ENCODE peak calls at places on chromosome 3, in eight cellular contexts. T is COR-L47; I is activated T-helper 9 cell treated with anti-CD3 and anti-CD28 coated beads, Interleukin-2, amount 50 U/mL, for 16 hours; Z is BJ; B is memory B cell; U is CD8-positive, alpha-beta memory T cell; V is endothelial cell; K is NCI-H510A treated with DMSO at 0.1 percent for 48 hours. A is an unnamed sample.

GRCh38 chr3:61812517-61812916 is 251.1 kb downstream of the PTPRG start:
- DNase-seq in T (no peak), I (no peak), Z (no peak), B (no peak), U (no peak), V (no peak), K (no peak), A (no peak)

GRCh38 chr3:14262212-14262611 is 83.6 kb downstream of the LSM3 start:
- DNase-seq in T (no peak), I (no peak), Z (no peak), B (no peak), U (no peak), V (no peak), K (no peak), A (no peak)

GRCh38 chr3:106534206-106534605 is 665.4 kb upstream of the CBLB start:
- DNase-seq in T (no peak), I (peak; percentile 43), Z (no peak), B (no peak), U (peak; percentile 42), V (no peak), K (no peak), A (no peak)

GRCh38 chr3:61250784-61251173 is 473 bp downstream of the FHIT start:
- DNase-seq in T (no peak), I (no peak), Z (no peak), B (no peak), U (no peak), V (no peak), K (no peak), A (peak; percentile 27)

GRCh38 chr3:146314871-146315270 is 64.0 kb upstream of the PLSCR4 start:
- DNase-seq in T (no peak), I (no peak), Z (no peak), B (no peak), U (no peak), V (no peak), K (no peak), A (no peak)

GRCh38 chr3:123750659-123751420 is 133.3 kb downstream of the MYLK start:
- DNase-seq in T (no peak), I (no peak), Z (peak; percentile 84), B (no peak), U (no peak), V (no peak), K (no peak), A (no peak)

GRCh38 chr3:69108813-69109212 is 13.6 kb downstream of the LMOD3 start:
- DNase-seq in T (no peak), I (no peak), Z (no peak), B (no peak), U (no peak), V (no peak), K (no peak), A (peak; percentile 49)

GRCh38 chr3:132641837-132642538 is 17.6 kb downstream of the ACAD11 start:
- DNase-seq in T (peak; percentile 50), I (no peak), Z (no peak), B (no peak), U (no peak), V (no peak), K (peak; percentile 67), A (peak; percentile 23)

GRCh38 chr3:150742141-150742523 is 20.8 kb downstream of the SIAH2 start:
- DNase-seq in T (no peak), I (no peak), Z (no peak), B (no peak), U (no peak), V (no peak), K (no peak), A (no peak)

GRCh38 chr3:17158941-17159682 is 274.4 kb downstream of the PLCL2 start:
- DNase-seq in T (no peak), I (no peak), Z (no peak), B (no peak), U (no peak), V (no peak), K (no peak), A (no peak)